ENCODE peak calls at places on chromosomes 13 and 19, in five cellular contexts. E is neuronal stem cell, Q is A549, L is fibroblast of mammary gland, O is transverse colon. J is an unnamed sample.

GRCh38 chr13:24071016-24071415 is 89.5 kb upstream of the SPATA13 start:
- DNase-seq in E (no peak), O (no peak), Q (no peak), L (no peak), J (no peak)

GRCh38 chr13:59112375-59112774 is 1051.4 kb downstream of the DIAPH3 start:
- DNase-seq in O (peak; percentile 11), L (peak; percentile 96), Q (peak; percentile 1), E (no peak), J (no peak)

GRCh38 chr13:114057131-114058050 is 75.0 kb downstream of the RASA3 start:
- DNase-seq in L (no peak), O (no peak), Q (no peak), E (no peak), J (no peak)

GRCh38 chr13:79382545-79383275 is 23.3 kb downstream of the RBM26 start:
- DNase-seq in L (no peak), E (no peak), Q (no peak), O (no peak), J (no peak)

GRCh38 chr19:48659768-48660167 is 13.0 kb downstream of the NTN5 start:
- DNase-seq in O (no peak), E (no peak), Q (peak; percentile 61), L (peak; percentile 20), J (no peak)

GRCh38 chr13:38570706-38571105 is 116.2 kb upstream of the FREM2 start:
- DNase-seq in L (no peak), Q (no peak), O (no peak), E (no peak), J (no peak)

GRCh38 chr19:44660081-44660480 is 11.2 kb upstream of the CEACAM19 start:
- DNase-seq in L (no peak), E (no peak), O (no peak), Q (no peak), J (no peak)

GRCh38 chr13:80386001-80386400 is 45.1 kb upstream of the SPRY2 start:
- DNase-seq in L (no peak), E (no peak), O (no peak), Q (no peak), J (no peak)

GRCh38 chr19:33486407-33486806 is 35.2 kb downstream of the PEPD start:
- DNase-seq in O (no peak), L (no peak), Q (no peak), E (no peak), J (no peak)

GRCh38 chr13:20824762-20825161 is 51.0 kb upstream of the EEF1AKMT1 start:
- DNase-seq in Q (no peak), E (no peak), L (peak; percentile 21), O (no peak), J (no peak)

GRCh38 chr19:35357867-35358573 is at the start of gene FFAR3:
- DNase-seq in L (peak; percentile 49), O (no peak), E (no peak), Q (no peak), J (no peak)

GRCh38 chr19:49432141-49433073 is 7.2 kb downstream of the GFY start:
- DNase-seq in E (no peak), O (peak; percentile 50), L (no peak), Q (no peak), J (no peak)

GRCh38 chr13:39185326-39185725 is 147.1 kb downstream of the NHLRC3 start:
- DNase-seq in Q (no peak), L (peak; percentile 41), E (no peak), O (no peak), J (no peak)

GRCh38 chr13:25943666-25944065 is 108.2 kb downstream of the SHISA2 start:
- DNase-seq in Q (no peak), L (no peak), E (no peak), O (no peak), J (no peak)

GRCh38 chr19:38684078-38684861 is 36.8 kb downstream of the ACTN4 start:
- DNase-seq in O (peak; percentile 87), L (peak; percentile 94), E (no peak), Q (peak; percentile 100), J (peak; percentile 94)

GRCh38 chr13:47831265-47831664 is 169.8 kb downstream of the SUCLA2 start:
- DNase-seq in L (peak; percentile 78), O (no peak), Q (no peak), E (no peak), J (peak; percentile 76)

GRCh38 chr13:36509369-36509768 is 77.1 kb downstream of the CCNA1 start:
- DNase-seq in E (no peak), Q (no peak), O (no peak), L (no peak), J (no peak)

GRCh38 chr13:43377955-43378354 is 354.6 kb downstream of the DNAJC15 start:
- DNase-seq in E (no peak), L (peak; percentile 70), O (no peak), Q (no peak), J (peak; percentile 40)

GRCh38 chr13:51831519-51831918 is 13.5 kb downstream of the TMEM272 start:
- DNase-seq in L (no peak), Q (no peak), E (no peak), O (no peak), J (no peak)

GRCh38 chr13:112014857-112015256 is 52.1 kb upstream of the SOX1 start:
- DNase-seq in L (peak; percentile 0), E (no peak), Q (no peak), O (no peak), J (no peak)

GRCh38 chr19:623974-624373 is 9.4 kb downstream of the POLRMT start:
- DNase-seq in E (no peak), Q (peak; percentile 94), L (peak; percentile 86), O (no peak), J (peak; percentile 76)

GRCh38 chr13:46492946-46493345 is 60.0 kb upstream of the LRCH1 start:
- DNase-seq in L (peak; percentile 67), Q (peak; percentile 43), E (peak; percentile 37), O (no peak), J (peak; percentile 71)

GRCh38 chr13:90443268-90443667 is 904.2 kb upstream of the MIR17HG start:
- DNase-seq in O (no peak), L (no peak), Q (peak; percentile 39), E (no peak), J (no peak)

GRCh38 chr13:95724252-95724651 is 47.3 kb downstream of the DNAJC3 start:
- DNase-seq in L (no peak), Q (no peak), O (no peak), E (no peak), J (no peak)

GRCh38 chr13:103273825-103274224 is 207.6 kb upstream of the SLC10A2 start:
- DNase-seq in O (no peak), E (no peak), L (no peak), Q (no peak), J (no peak)

DNA sequence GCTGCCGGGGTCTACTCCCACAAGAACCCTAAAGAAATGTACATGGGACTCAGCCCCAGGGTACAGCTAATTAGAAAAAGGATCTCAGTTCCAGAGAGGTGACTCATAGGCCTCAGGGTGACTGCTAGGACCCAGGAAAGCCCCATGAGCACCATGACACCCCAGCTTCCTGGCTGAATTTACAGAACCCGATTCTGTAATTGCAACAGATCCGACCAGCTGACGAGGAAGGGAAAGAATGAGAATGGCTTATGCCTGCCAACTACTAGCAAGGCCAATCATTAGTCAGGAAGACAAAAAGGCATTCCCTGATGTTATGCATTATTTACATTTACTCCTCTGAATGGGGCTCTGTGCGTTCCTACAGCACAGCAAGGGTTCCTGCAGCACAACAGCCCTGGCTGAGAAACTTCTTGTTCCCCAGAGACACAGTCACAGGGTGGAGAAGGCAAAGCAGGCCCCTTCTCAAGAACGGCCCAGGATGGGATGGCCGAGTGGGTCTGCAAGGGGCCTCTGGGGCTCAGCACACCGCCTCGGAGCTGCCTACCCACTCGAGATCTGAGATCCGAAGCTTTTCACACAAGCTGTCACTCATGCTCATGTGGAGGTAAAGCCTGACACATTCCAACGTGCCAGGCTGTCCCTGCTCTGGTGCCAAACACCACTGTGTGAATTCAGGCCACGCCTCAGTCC is 27.2 kb downstream of the PBX4 start:
- DNase-seq in Q (peak; percentile 58), O (peak; percentile 35), L (peak; percentile 98), E (no peak), J (peak; percentile 94)
- H3K4me3 ChIP-seq in Q (no peak overlapping the region), O (no peak overlapping the region), L (no peak overlapping the region), E (no peak overlapping the region), J (no peak overlapping the region)

GRCh38 chr19:3283886-3284657 is 59.6 kb downstream of the CELF5 start:
- DNase-seq in Q (no peak), O (no peak), E (no peak), L (no peak), J (no peak)
- H3K4me3 ChIP-seq in Q (peak overlapping the region; percentile 39), O (no peak overlapping the region), E (peak overlapping the region; percentile 41), L (no peak overlapping the region), J (peak overlapping the region; percentile 30)

GRCh38 chr19:3287814-3288213 is 63.4 kb downstream of the CELF5 start:
- DNase-seq in E (no peak), Q (no peak), O (no peak), L (no peak), J (no peak)

GRCh38 chr19:3282564-3282963 is 58.1 kb downstream of the CELF5 start:
- DNase-seq in O (no peak), L (no peak), E (no peak), Q (no peak), J (no peak)

GRCh38 chr19:3283246-3283751 is 58.8 kb downstream of the CELF5 start:
- DNase-seq in Q (no peak), O (no peak), E (no peak), L (no peak), J (no peak)

GRCh38 chr19:3284759-3285646 is 60.5 kb downstream of the CELF5 start:
- DNase-seq in O (peak; percentile 95), E (peak; percentile 96), L (peak; percentile 21), Q (peak; percentile 99), J (peak; percentile 100)

GRCh38 chr19:3285647-3286176 is 61.3 kb downstream of the CELF5 start:
- DNase-seq in L (peak; percentile 23), E (peak; percentile 87), Q (no peak), O (no peak), J (peak; percentile 27)
- H3K4me3 ChIP-seq in L (no peak overlapping the region), E (peak overlapping the region; percentile 28), Q (peak overlapping the region; percentile 65), O (peak overlapping the region; percentile 6), J (peak overlapping the region; percentile 46)

GRCh38 chr13:29562762-29563161 is 32.7 kb downstream of the SLC7A1 start:
- DNase-seq in O (no peak), E (no peak), L (no peak), Q (no peak), J (no peak)
- H3K4me3 ChIP-seq in O (no peak overlapping the region), E (no peak overlapping the region), L (no peak overlapping the region), Q (no peak overlapping the region), J (no peak overlapping the region)

GRCh38 chr19:36773223-36773579 is 594 bp upstream of the ZNF850 start:
- DNase-seq in E (no peak), Q (no peak), O (no peak), L (no peak), J (no peak)
- H3K4me3 ChIP-seq in E (peak overlapping the region; percentile 68), Q (peak overlapping the region; percentile 73), O (peak overlapping the region; percentile 48), L (peak overlapping the region; percentile 89), J (peak overlapping the region; percentile 58)

GRCh38 chr19:41224632-41225031 is 5.6 kb downstream of the AXL start:
- DNase-seq in O (no peak), E (no peak), Q (no peak), L (no peak), J (no peak)

GRCh38 chr19:41226874-41227390 is 7.9 kb downstream of the AXL start:
- DNase-seq in Q (no peak), L (no peak), E (no peak), O (no peak), J (no peak)

GRCh38 chr19:41223431-41224234 is 4.6 kb downstream of the AXL start:
- DNase-seq in E (peak; percentile 80), L (peak; percentile 89), O (no peak), Q (peak; percentile 86), J (peak; percentile 44)

GRCh38 chr19:41226053-41226873 is 7.2 kb downstream of the AXL start:
- DNase-seq in E (peak; percentile 44), O (peak; percentile 77), L (peak; percentile 76), Q (peak; percentile 95), J (peak; percentile 63)

GRCh38 chr19:41225238-41226052 is 6.4 kb downstream of the AXL start:
- DNase-seq in E (no peak), O (peak; percentile 48), L (peak; percentile 100), Q (peak; percentile 100), J (peak; percentile 98)
- H3K4me3 ChIP-seq in E (peak overlapping the region; percentile 29), O (peak overlapping the region; percentile 43), L (peak overlapping the region; percentile 43), Q (peak overlapping the region; percentile 41), J (peak overlapping the region; percentile 20)

J was measured in cardiac muscle cell.